ENCODE peak calls at places on chromosomes 16 and 17, in six cellular contexts. T, R, G, M, F and B are unnamed samples.

GRCh38 chr17:39196820-39197331 is 593 bp downstream of the CACNB1 start:
- DNase-seq in G (peak), T (peak), R (peak), M (no peak), F (no peak), B (no peak)

GRCh38 chr16:88985521-88985920 is 8.5 kb upstream of the CBFA2T3 start:
- DNase-seq in G (no peak), F (no peak), M (no peak), T (no peak), R (no peak), B (no peak)

GRCh38 chr17:4998666-4999428 is 1.1 kb downstream of the KIF1C start:
- DNase-seq in R (peak), G (no peak), M (peak), F (no peak), T (no peak), B (no peak)

GRCh38 chr17:82200743-82201497 is 11.7 kb downstream of the CCDC57 start:
- DNase-seq in T (no peak), G (no peak), F (no peak), M (no peak), R (no peak), B (no peak)

GRCh38 chr16:69477546-69477945 is 53.1 kb downstream of the CYB5B start:
- DNase-seq in T (no peak), M (no peak), G (no peak), F (peak), R (no peak), B (no peak)

GRCh38 chr16:68367034-68367433 is 56.2 kb downstream of the PRMT7 start:
- DNase-seq in M (no peak), R (no peak), G (no peak), F (no peak), T (no peak), B (no peak)

GRCh38 chr16:22348296-22348695 is 26.1 kb downstream of the CDR2 start:
- DNase-seq in G (no peak), F (peak), M (no peak), R (no peak), T (no peak), B (no peak)

GRCh38 chr17:49692751-49693150 is 14.9 kb upstream of the SPOP start:
- DNase-seq in F (no peak), T (no peak), R (no peak), M (no peak), G (no peak), B (no peak)

GRCh38 chr16:85353839-85354622 is 241.8 kb upstream of the CIBAR2 start:
- DNase-seq in R (no peak), F (no peak), T (no peak), M (no peak), G (peak), B (no peak)

GRCh38 chr17:69762766-69763165 is 312.3 kb upstream of the KCNJ16 start:
- DNase-seq in M (no peak), R (no peak), T (no peak), F (no peak), G (no peak), B (no peak)

GRCh38 chr16:52812945-52813556 is 239.6 kb downstream of the CHD9NB start:
- DNase-seq in T (no peak), G (no peak), M (no peak), R (no peak), F (peak), B (no peak)

GRCh38 chr17:48113201-48113676 is 5.7 kb downstream of the SNX11 start:
- DNase-seq in G (no peak), M (no peak), F (no peak), R (peak), T (peak), B (no peak)

GRCh38 chr16:3825103-3825502 is 55.4 kb downstream of the CREBBP start:
- DNase-seq in G (no peak), F (peak), T (no peak), M (no peak), R (no peak), B (no peak)

GRCh38 chr16:73000907-73001521 is 46.9 kb downstream of the ZFHX3 start:
- DNase-seq in R (no peak), G (no peak), M (peak), T (no peak), F (no peak), B (no peak)

GRCh38 chr16:72997141-72997542 is 50.8 kb downstream of the ZFHX3 start:
- DNase-seq in M (peak), F (no peak), G (peak), T (no peak), R (peak), B (peak)

GRCh38 chr16:72999541-73000019 is 48.3 kb downstream of the ZFHX3 start:
- DNase-seq in M (no peak), F (no peak), G (no peak), R (no peak), T (no peak), B (no peak)

GRCh38 chr16:73002836-73003235 is 45.1 kb downstream of the ZFHX3 start:
- DNase-seq in R (no peak), M (no peak), T (no peak), F (peak), G (no peak), B (no peak)

GRCh38 chr16:73000020-73000906 is 47.7 kb downstream of the ZFHX3 start:
- DNase-seq in M (peak), G (peak), T (no peak), R (peak), F (peak), B (no peak)
- H3K4me3 ChIP-seq in M (no peak), G (no peak), T (no peak), R (peak), F (no peak), B (no peak)

DNA sequence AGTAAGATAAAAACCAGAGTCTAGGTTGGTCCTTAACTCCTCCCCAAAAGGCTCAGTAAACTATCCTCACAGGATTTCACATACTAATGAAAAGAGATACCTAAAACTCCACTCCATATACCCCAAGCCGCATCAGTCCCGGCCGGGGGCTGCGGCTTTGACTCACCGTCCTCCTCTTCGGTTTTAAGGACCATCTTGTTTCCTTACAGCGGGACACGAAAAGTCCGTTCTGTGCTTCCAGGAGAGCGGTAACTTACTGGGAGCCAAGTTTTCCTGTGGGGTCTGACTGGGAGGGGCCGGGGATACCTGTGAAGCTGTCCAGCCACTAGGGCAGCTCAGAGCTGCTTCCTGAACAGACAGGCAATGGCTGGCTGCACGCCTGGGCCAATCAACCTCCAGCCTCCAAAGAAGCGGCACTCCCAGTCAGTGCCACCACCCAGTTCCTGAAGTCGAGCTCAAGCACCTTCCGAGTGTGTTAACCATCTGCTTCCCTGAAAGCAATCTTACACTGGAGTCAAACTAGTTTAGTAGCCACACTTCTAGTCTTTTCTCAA is 45.5 kb downstream of the CYTH1 start:
- DNase-seq in F (no peak), R (peak), T (peak), G (peak), M (peak), B (peak)
- TF ChIP-seq CTCF in F (no peak), R (no peak), T (no peak), G (no peak), M (peak), B (no peak)

GRCh38 chr17:57443781-57444180 is 187.5 kb downstream of the MSI2 start:
- DNase-seq in F (no peak), G (no peak), M (no peak), T (no peak), R (no peak), B (no peak)

GRCh38 chr17:57442914-57443571 is 186.7 kb downstream of the MSI2 start:
- DNase-seq in F (peak), T (peak), M (no peak), R (no peak), G (no peak), B (no peak)

GRCh38 chr17:57445051-57445450 is 188.7 kb downstream of the MSI2 start:
- DNase-seq in M (no peak), R (no peak), G (no peak), F (peak), T (no peak), B (no peak)

GRCh38 chr17:57445772-57446472 is 189.6 kb downstream of the MSI2 start:
- DNase-seq in M (no peak), F (peak), T (no peak), R (no peak), G (no peak), B (no peak)

DNA sequence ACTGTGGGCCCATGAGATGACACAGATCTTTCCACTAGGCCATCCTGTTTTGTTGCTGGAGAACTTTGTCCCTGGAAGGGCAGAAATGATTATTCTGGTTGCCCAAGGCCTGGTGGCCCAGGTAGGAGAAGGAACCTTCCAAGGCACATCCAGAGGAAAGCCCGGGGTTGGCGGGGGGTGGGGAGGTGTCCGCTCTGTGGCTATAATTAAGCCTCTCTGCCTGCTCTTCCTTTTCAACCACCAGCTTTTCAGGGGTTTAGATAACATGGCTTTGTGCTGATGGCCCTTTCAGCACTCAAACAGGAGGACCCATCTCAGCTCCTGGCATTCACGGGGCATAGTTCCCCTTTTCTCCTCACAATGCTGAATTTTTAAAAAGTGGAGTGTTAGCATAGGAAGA is 188.3 kb downstream of the MSI2 start:
- DNase-seq in F (no peak), G (no peak), T (no peak), R (no peak), M (no peak), B (no peak)
- H3K4me3 ChIP-seq in F (no peak), G (no peak), T (no peak), R (no peak), M (no peak), B (no peak)

GRCh38 chr16:70679653-70680494 is 6.0 kb downstream of the MTSS2 start:
- DNase-seq in M (no peak), G (no peak), T (no peak), F (no peak), R (no peak), B (no peak)
- TF ChIP-seq CTCF in M (peak), G (no peak), T (no peak), F (peak), R (peak), B (peak)

DNA sequence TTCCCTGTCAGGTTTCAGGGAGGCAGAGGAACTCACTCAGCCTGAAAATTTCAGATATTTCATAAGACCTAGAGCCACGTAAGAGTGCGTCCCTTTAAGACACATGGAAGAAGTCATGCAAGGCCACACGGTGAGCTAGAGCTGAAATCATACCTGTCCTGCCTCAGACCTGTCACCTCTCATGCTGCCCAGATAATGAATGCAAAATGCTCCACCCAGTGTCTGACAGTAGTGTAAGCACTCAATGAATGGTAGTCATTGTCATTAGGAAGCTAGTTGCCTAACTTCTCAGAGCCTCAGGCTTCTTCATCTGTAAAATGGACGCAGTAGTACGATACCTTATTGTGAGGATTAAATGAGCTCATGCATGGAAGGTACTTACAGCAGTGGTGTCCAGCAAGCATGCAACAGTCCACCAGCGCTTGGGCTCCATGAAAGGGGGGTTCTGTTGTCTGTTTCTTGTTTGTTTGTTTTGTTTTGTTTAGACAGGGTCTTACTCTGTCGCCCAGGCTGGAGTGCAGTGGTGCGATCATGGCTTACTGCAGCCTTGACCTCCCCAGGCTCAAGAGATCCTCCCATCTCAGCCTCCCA is 60.7 kb downstream of the WSB1 start:
- DNase-seq in T (no peak), M (no peak), G (no peak), F (no peak), R (no peak), B (peak)
- H3K4me3 ChIP-seq in T (no peak), M (no peak), G (no peak), F (no peak), R (peak), B (no peak)

GRCh38 chr17:31538080-31538762 is 146.7 kb downstream of the RAB11FIP4 start:
- DNase-seq in T (peak), F (no peak), R (no peak), M (no peak), G (no peak), B (no peak)

GRCh38 chr17:31540602-31541307 is 149.3 kb downstream of the RAB11FIP4 start:
- DNase-seq in F (no peak), T (no peak), R (no peak), M (no peak), G (no peak), B (no peak)

GRCh38 chr17:31537558-31537957 is 146.1 kb downstream of the RAB11FIP4 start:
- DNase-seq in M (peak), G (no peak), F (peak), R (no peak), T (peak), B (peak)

GRCh38 chr17:31544186-31544585 is 152.7 kb downstream of the RAB11FIP4 start:
- DNase-seq in M (no peak), T (no peak), G (no peak), F (no peak), R (no peak), B (no peak)

DNA sequence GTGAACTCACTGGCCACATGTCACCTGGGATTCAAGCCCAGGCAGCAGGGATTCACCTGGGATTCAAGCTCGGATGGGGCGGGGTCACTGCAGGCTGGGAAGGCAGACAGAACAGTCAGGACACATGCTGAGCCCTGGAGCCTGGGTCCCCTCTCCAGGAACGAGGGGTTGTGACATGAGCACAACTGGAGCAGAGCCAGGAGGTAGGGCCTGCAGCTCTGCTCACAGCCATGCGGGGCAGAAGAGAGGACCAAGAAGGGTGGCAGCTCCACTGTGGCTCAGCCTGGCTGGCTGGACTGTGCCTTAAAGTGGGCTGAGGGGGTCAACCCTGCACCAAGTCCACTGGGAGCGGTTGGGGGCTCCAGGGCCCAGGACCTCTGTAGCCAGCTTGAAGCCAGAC is 150.1 kb downstream of the RAB11FIP4 start:
- DNase-seq in M (peak), T (no peak), F (no peak), R (no peak), G (no peak), B (no peak)
- TF ChIP-seq CTCF in M (peak), T (peak), F (no peak), R (no peak), G (no peak), B (no peak)